ENCODE peak calls at places on chromosomes 12 and 14, in nine cellular contexts. One of them, this sample, is unnamed.

GRCh38 chr14:38042356-38042755 is 165.3 kb upstream of the SSTR1 start:
- DNase-seq in endothelial cell of umbilical vein: peak; percentile 85
- DNase-seq in K562: no peak
- DNase-seq in SK-N-SH: no peak
- DNase-seq in breast epithelium: no peak
- DNase-seq in sigmoid colon: no peak
- DNase-seq in HCT116: peak; percentile 49
- DNase-seq in transverse colon: no peak
- DNase-seq in vagina: no peak
- DNase-seq in this sample: no peak

GRCh38 chr12:102427542-102427923 is 52.8 kb downstream of the IGF1 start:
- DNase-seq in K562: no peak
- DNase-seq in SK-N-SH: no peak
- DNase-seq in sigmoid colon: peak; percentile 69
- DNase-seq in transverse colon: no peak
- DNase-seq in endothelial cell of umbilical vein: no peak
- DNase-seq in breast epithelium: peak; percentile 19
- DNase-seq in HCT116: no peak
- DNase-seq in vagina: no peak
- DNase-seq in this sample: no peak

GRCh38 chr12:110590806-110591326 is 7.7 kb upstream of the PPTC7 start:
- DNase-seq in SK-N-SH: no peak
- DNase-seq in K562: no peak
- DNase-seq in endothelial cell of umbilical vein: no peak
- DNase-seq in breast epithelium: no peak
- DNase-seq in sigmoid colon: no peak
- DNase-seq in transverse colon: no peak
- DNase-seq in vagina: no peak
- DNase-seq in HCT116: no peak
- DNase-seq in this sample: no peak

GRCh38 chr14:56648508-56649301 is 69.1 kb downstream of the TMEM260 start:
- DNase-seq in SK-N-SH: no peak
- DNase-seq in K562: no peak
- DNase-seq in transverse colon: no peak
- DNase-seq in vagina: peak; percentile 52
- DNase-seq in breast epithelium: no peak
- DNase-seq in endothelial cell of umbilical vein: no peak
- DNase-seq in HCT116: no peak
- DNase-seq in sigmoid colon: no peak
- DNase-seq in this sample: no peak

GRCh38 chr12:116760621-116761020 is 22.5 kb downstream of the RNFT2 start:
- DNase-seq in K562: no peak
- DNase-seq in vagina: no peak
- DNase-seq in transverse colon: no peak
- DNase-seq in breast epithelium: no peak
- DNase-seq in sigmoid colon: no peak
- DNase-seq in endothelial cell of umbilical vein: no peak
- DNase-seq in SK-N-SH: no peak
- DNase-seq in HCT116: no peak
- DNase-seq in this sample: peak; percentile 12

GRCh38 chr14:98599082-98599481 is 672.9 kb downstream of the BCL11B start:
- DNase-seq in endothelial cell of umbilical vein: no peak
- DNase-seq in breast epithelium: no peak
- DNase-seq in HCT116: no peak
- DNase-seq in sigmoid colon: no peak
- DNase-seq in K562: no peak
- DNase-seq in SK-N-SH: no peak
- DNase-seq in transverse colon: no peak
- DNase-seq in vagina: no peak
- DNase-seq in this sample: no peak

GRCh38 chr12:43692064-43692463 is 66.5 kb downstream of the PUS7L start:
- DNase-seq in sigmoid colon: no peak
- DNase-seq in transverse colon: no peak
- DNase-seq in vagina: no peak
- DNase-seq in endothelial cell of umbilical vein: peak; percentile 52
- DNase-seq in SK-N-SH: no peak
- DNase-seq in K562: no peak
- DNase-seq in HCT116: peak; percentile 4
- DNase-seq in breast epithelium: no peak
- DNase-seq in this sample: no peak

GRCh38 chr12:105587237-105587636 is 256.7 kb downstream of the C12orf75 start:
- DNase-seq in transverse colon: no peak
- DNase-seq in breast epithelium: no peak
- DNase-seq in sigmoid colon: no peak
- DNase-seq in endothelial cell of umbilical vein: peak; percentile 94
- DNase-seq in vagina: no peak
- DNase-seq in SK-N-SH: no peak
- DNase-seq in K562: no peak
- DNase-seq in HCT116: no peak
- DNase-seq in this sample: no peak

GRCh38 chr12:132266802-132267201 is 62.6 kb downstream of the GALNT9 start:
- DNase-seq in transverse colon: no peak
- DNase-seq in vagina: no peak
- DNase-seq in HCT116: no peak
- DNase-seq in breast epithelium: no peak
- DNase-seq in K562: no peak
- DNase-seq in sigmoid colon: no peak
- DNase-seq in SK-N-SH: no peak
- DNase-seq in endothelial cell of umbilical vein: no peak
- DNase-seq in this sample: no peak

GRCh38 chr12:130143136-130143535 is 19.1 kb upstream of the FZD10 start:
- DNase-seq in sigmoid colon: no peak
- DNase-seq in SK-N-SH: no peak
- DNase-seq in endothelial cell of umbilical vein: no peak
- DNase-seq in transverse colon: no peak
- DNase-seq in K562: no peak
- DNase-seq in breast epithelium: no peak
- DNase-seq in HCT116: no peak
- DNase-seq in vagina: no peak
- DNase-seq in this sample: peak; percentile 53

GRCh38 chr12:100801335-100801734 is 6.8 kb downstream of the ANO4 start:
- DNase-seq in SK-N-SH: no peak
- DNase-seq in K562: no peak
- DNase-seq in sigmoid colon: no peak
- DNase-seq in transverse colon: no peak
- DNase-seq in breast epithelium: no peak
- DNase-seq in HCT116: no peak
- DNase-seq in endothelial cell of umbilical vein: no peak
- DNase-seq in vagina: no peak
- DNase-seq in this sample: no peak

GRCh38 chr12:42326466-42327226 is 679 bp downstream of the PPHLN1 start:
- DNase-seq in sigmoid colon: no peak
- DNase-seq in breast epithelium: no peak
- DNase-seq in transverse colon: peak; percentile 9
- DNase-seq in vagina: no peak
- DNase-seq in K562: peak; percentile 19
- DNase-seq in HCT116: no peak
- DNase-seq in endothelial cell of umbilical vein: peak; percentile 36
- DNase-seq in SK-N-SH: peak; percentile 32
- DNase-seq in this sample: peak; percentile 78

GRCh38 chr12:46970636-46971035 is 108.8 kb upstream of the PCED1B start:
- DNase-seq in breast epithelium: no peak
- DNase-seq in K562: no peak
- DNase-seq in endothelial cell of umbilical vein: no peak
- DNase-seq in SK-N-SH: no peak
- DNase-seq in HCT116: no peak
- DNase-seq in transverse colon: no peak
- DNase-seq in sigmoid colon: no peak
- DNase-seq in vagina: no peak
- DNase-seq in this sample: no peak

GRCh38 chr12:123143753-123144461 is 7.0 kb downstream of the PITPNM2 start:
- DNase-seq in vagina: no peak
- DNase-seq in breast epithelium: no peak
- DNase-seq in SK-N-SH: no peak
- DNase-seq in endothelial cell of umbilical vein: no peak
- DNase-seq in HCT116: no peak
- DNase-seq in K562: no peak
- DNase-seq in transverse colon: no peak
- DNase-seq in sigmoid colon: no peak
- DNase-seq in this sample: no peak

GRCh38 chr12:88035907-88036289 is 6.7 kb upstream of the C12orf50 start:
- DNase-seq in endothelial cell of umbilical vein: no peak
- DNase-seq in HCT116: no peak
- DNase-seq in breast epithelium: no peak
- DNase-seq in sigmoid colon: no peak
- DNase-seq in K562: no peak
- DNase-seq in transverse colon: peak; percentile 9
- DNase-seq in vagina: no peak
- DNase-seq in SK-N-SH: no peak
- DNase-seq in this sample: no peak

GRCh38 chr12:83052890-83053541 is 366.3 kb downstream of the TMTC2 start:
- DNase-seq in HCT116: no peak
- DNase-seq in transverse colon: no peak
- DNase-seq in K562: peak; percentile 11
- DNase-seq in vagina: no peak
- DNase-seq in endothelial cell of umbilical vein: peak; percentile 21
- DNase-seq in sigmoid colon: no peak
- DNase-seq in breast epithelium: no peak
- DNase-seq in SK-N-SH: no peak
- DNase-seq in this sample: no peak

DNA sequence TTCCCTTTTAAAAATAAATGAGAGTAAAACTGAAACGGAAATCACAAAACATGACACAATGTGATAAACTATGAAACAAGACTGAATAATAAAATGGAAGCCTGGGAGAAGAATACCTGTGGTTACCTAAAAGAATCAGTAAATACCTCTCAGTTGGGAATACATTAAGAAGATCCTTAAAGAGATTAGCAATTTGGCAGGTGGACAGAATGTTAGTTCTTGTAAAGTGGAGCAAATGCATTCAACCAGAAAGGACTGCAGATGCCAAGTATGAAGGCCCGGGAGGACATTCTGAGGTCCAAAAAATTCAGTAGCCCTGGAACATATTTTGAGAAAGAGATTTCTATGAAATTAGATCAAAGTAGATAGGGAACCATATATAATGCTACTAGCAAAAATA is 861.3 kb upstream of the SEL1L start:
- DNase-seq in HCT116: no peak
- DNase-seq in sigmoid colon: no peak
- DNase-seq in endothelial cell of umbilical vein: no peak
- DNase-seq in breast epithelium: no peak
- DNase-seq in transverse colon: no peak
- DNase-seq in vagina: no peak
- DNase-seq in K562: no peak
- DNase-seq in SK-N-SH: no peak
- DNase-seq in this sample: no peak
- H3K9me3 ChIP-seq in HCT116: peaks cover 14% of the 10 kb centered on the region
- H3K9me3 ChIP-seq in sigmoid colon: no peaks in the 10 kb centered on the region
- H3K9me3 ChIP-seq in endothelial cell of umbilical vein: peaks cover 2% of the 10 kb centered on the region
- H3K9me3 ChIP-seq in breast epithelium: no peaks in the 10 kb centered on the region
- H3K9me3 ChIP-seq in transverse colon: no peaks in the 10 kb centered on the region
- H3K9me3 ChIP-seq in vagina: no peaks in the 10 kb centered on the region
- H3K9me3 ChIP-seq in K562: no peaks in the 10 kb centered on the region
- H3K9me3 ChIP-seq in SK-N-SH: peaks cover 3% of the 10 kb centered on the region
- H3K9me3 ChIP-seq in this sample: no peaks in the 10 kb centered on the region

GRCh38 chr12:103965255-103965589 is 450 bp upstream of the TDG start:
- DNase-seq in breast epithelium: no peak
- DNase-seq in endothelial cell of umbilical vein: no peak
- DNase-seq in vagina: no peak
- DNase-seq in SK-N-SH: no peak
- DNase-seq in transverse colon: no peak
- DNase-seq in K562: no peak
- DNase-seq in sigmoid colon: no peak
- DNase-seq in HCT116: no peak
- DNase-seq in this sample: no peak

GRCh38 chr12:103964805-103965204 is 867 bp upstream of the TDG start:
- DNase-seq in transverse colon: no peak
- DNase-seq in K562: no peak
- DNase-seq in SK-N-SH: no peak
- DNase-seq in HCT116: no peak
- DNase-seq in vagina: no peak
- DNase-seq in sigmoid colon: no peak
- DNase-seq in endothelial cell of umbilical vein: no peak
- DNase-seq in breast epithelium: no peak
- DNase-seq in this sample: no peak

GRCh38 chr12:103965590-103966407 is at the start of gene TDG:
- DNase-seq in breast epithelium: peak; percentile 98
- DNase-seq in vagina: peak; percentile 99
- DNase-seq in SK-N-SH: peak; percentile 94
- DNase-seq in HCT116: peak; percentile 98
- DNase-seq in endothelial cell of umbilical vein: peak; percentile 99
- DNase-seq in transverse colon: peak; percentile 98
- DNase-seq in sigmoid colon: peak; percentile 99
- DNase-seq in K562: peak; percentile 93
- DNase-seq in this sample: peak; percentile 100

GRCh38 chr12:103960567-103961227 is 5.0 kb upstream of the TDG start:
- DNase-seq in transverse colon: no peak
- DNase-seq in SK-N-SH: no peak
- DNase-seq in breast epithelium: no peak
- DNase-seq in endothelial cell of umbilical vein: no peak
- DNase-seq in sigmoid colon: no peak
- DNase-seq in vagina: no peak
- DNase-seq in K562: no peak
- DNase-seq in HCT116: no peak
- DNase-seq in this sample: no peak

GRCh38 chr12:103962493-103962892 is 3.2 kb upstream of the TDG start:
- DNase-seq in K562: no peak
- DNase-seq in transverse colon: no peak
- DNase-seq in SK-N-SH: no peak
- DNase-seq in vagina: no peak
- DNase-seq in endothelial cell of umbilical vein: no peak
- DNase-seq in sigmoid colon: no peak
- DNase-seq in breast epithelium: no peak
- DNase-seq in HCT116: no peak
- DNase-seq in this sample: no peak
- TF ChIP-seq POLR2AphosphoS5 in K562: peak; percentile 14
- TF ChIP-seq POLR2AphosphoS5 in transverse colon: no peak
- TF ChIP-seq POLR2AphosphoS5 in SK-N-SH: no peak
- TF ChIP-seq POLR2AphosphoS5 in vagina: no peak
- TF ChIP-seq POLR2AphosphoS5 in endothelial cell of umbilical vein: no peak
- TF ChIP-seq POLR2AphosphoS5 in sigmoid colon: no peak
- TF ChIP-seq POLR2AphosphoS5 in breast epithelium: no peak
- TF ChIP-seq POLR2AphosphoS5 in HCT116: no peak
- TF ChIP-seq POLR2AphosphoS5 in this sample: no peak

DNA sequence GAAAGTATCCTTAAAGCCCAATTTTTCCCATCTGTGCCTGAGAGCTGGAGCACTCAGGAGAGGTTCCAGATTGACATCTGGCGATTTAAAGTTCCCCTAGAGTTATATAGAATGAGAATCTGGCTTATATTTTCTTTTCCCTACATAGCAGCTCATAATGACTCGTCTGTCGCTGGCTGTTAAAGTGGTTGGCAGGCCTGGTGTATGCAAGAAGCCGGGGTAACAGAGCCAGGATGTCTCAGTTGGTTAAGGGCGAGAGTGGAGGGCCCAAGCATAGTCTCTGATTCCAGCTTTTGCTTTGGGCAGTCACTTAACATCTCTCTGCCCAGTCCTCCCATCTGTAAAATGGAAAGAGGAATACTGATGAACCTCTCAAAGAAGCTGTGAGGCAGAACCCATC is 751.6 kb downstream of the NOVA1 start:
- DNase-seq in breast epithelium: no peak
- DNase-seq in endothelial cell of umbilical vein: no peak
- DNase-seq in vagina: no peak
- DNase-seq in sigmoid colon: no peak
- DNase-seq in transverse colon: no peak
- DNase-seq in SK-N-SH: no peak
- DNase-seq in K562: no peak
- DNase-seq in HCT116: no peak
- DNase-seq in this sample: no peak
- H3K9me3 ChIP-seq in breast epithelium: no peaks in the 10 kb centered on the region
- H3K9me3 ChIP-seq in endothelial cell of umbilical vein: no peaks in the 10 kb centered on the region
- H3K9me3 ChIP-seq in vagina: no peaks in the 10 kb centered on the region
- H3K9me3 ChIP-seq in sigmoid colon: no peaks in the 10 kb centered on the region
- H3K9me3 ChIP-seq in transverse colon: no peaks in the 10 kb centered on the region
- H3K9me3 ChIP-seq in SK-N-SH: no peaks in the 10 kb centered on the region
- H3K9me3 ChIP-seq in K562: no peaks in the 10 kb centered on the region
- H3K9me3 ChIP-seq in HCT116: peaks cover 20% of the 10 kb centered on the region
- H3K9me3 ChIP-seq in this sample: no peaks in the 10 kb centered on the region

GRCh38 chr14:34522496-34522895 is 17.0 kb downstream of the EAPP start:
- DNase-seq in endothelial cell of umbilical vein: peak; percentile 87
- DNase-seq in SK-N-SH: no peak
- DNase-seq in K562: no peak
- DNase-seq in breast epithelium: no peak
- DNase-seq in transverse colon: no peak
- DNase-seq in HCT116: no peak
- DNase-seq in vagina: no peak
- DNase-seq in sigmoid colon: no peak
- DNase-seq in this sample: no peak
- TF ChIP-seq POLR2AphosphoS5 in endothelial cell of umbilical vein: no peak
- TF ChIP-seq POLR2AphosphoS5 in SK-N-SH: no peak
- TF ChIP-seq POLR2AphosphoS5 in K562: no peak
- TF ChIP-seq POLR2AphosphoS5 in breast epithelium: no peak
- TF ChIP-seq POLR2AphosphoS5 in transverse colon: no peak
- TF ChIP-seq POLR2AphosphoS5 in HCT116: no peak
- TF ChIP-seq POLR2AphosphoS5 in vagina: no peak
- TF ChIP-seq POLR2AphosphoS5 in sigmoid colon: no peak
- TF ChIP-seq POLR2AphosphoS5 in this sample: no peak

This sample was measured in spleen.